ENCODE peak calls at places on chromosomes 4 and X, in five cellular contexts. Y is endodermal cell, L is LoVo, A is NCI-H1105 treated with DMSO at 0.1 percent for 48 hours, X is H7. R is an unnamed sample.

GRCh38 chr4:151781026-151781425 is 20.2 kb upstream of the GATB start:
- DNase-seq in Y (no peak), L (no peak), A (no peak), X (no peak), R (no peak)

GRCh38 chr4:39295784-39296183 is 70.4 kb downstream of the RFC1 start:
- DNase-seq in Y (no peak), L (no peak), A (no peak), X (no peak), R (no peak)

GRCh38 chrX:135112096-135112729 is 8.1 kb downstream of the ETDB start:
- DNase-seq in Y (peak), L (peak), A (peak), X (no peak), R (no peak)

GRCh38 chrX:139739138-139739537 is 31.2 kb upstream of the MCF2 start:
- DNase-seq in Y (no peak), L (no peak), A (no peak), X (no peak), R (no peak)

GRCh38 chrX:38669425-38669824 is 108.1 kb downstream of the TSPAN7 start:
- DNase-seq in Y (no peak), L (no peak), A (no peak), X (no peak), R (no peak)

GRCh38 chr4:13322681-13323101 is 161.4 kb downstream of the RAB28 start:
- DNase-seq in Y (no peak), L (no peak), A (no peak), X (no peak), R (no peak)

GRCh38 chr4:175273995-175274753 is 356.0 kb downstream of the ADAM29 start:
- DNase-seq in Y (no peak), L (no peak), A (no peak), X (no peak), R (no peak)

GRCh38 chr4:815464-816146 is 10.3 kb downstream of the CPLX1 start:
- DNase-seq in Y (no peak), L (no peak), A (no peak), X (peak), R (no peak)

GRCh38 chr4:150821641-150822040 is 193.4 kb downstream of the LRBA start:
- DNase-seq in Y (no peak), L (no peak), A (no peak), X (no peak), R (no peak)

GRCh38 chr4:145177906-145178538 is 2.4 kb downstream of the OTUD4 start:
- DNase-seq in Y (no peak), L (peak), A (no peak), X (no peak), R (no peak)

GRCh38 chr4:15951781-15952180 is 11.2 kb downstream of the FGFBP2 start:
- DNase-seq in Y (no peak), L (no peak), A (no peak), X (no peak), R (no peak)

GRCh38 chr4:71251266-71251665 is 87.6 kb upstream of the SLC4A4 start:
- DNase-seq in Y (no peak), L (no peak), A (no peak), X (no peak), R (no peak)

GRCh38 chrX:154334496-154334895 is 38.9 kb downstream of the TKTL1 start:
- DNase-seq in Y (no peak), L (no peak), A (no peak), X (peak), R (no peak)

GRCh38 chr4:26375589-26375988 is 54.8 kb downstream of the RBPJ start:
- DNase-seq in Y (no peak), L (no peak), A (no peak), X (no peak), R (no peak)

GRCh38 chr4:177483271-177483670 is 41.0 kb upstream of the AGA start:
- DNase-seq in Y (no peak), L (no peak), A (no peak), X (no peak), R (no peak)

GRCh38 chr4:56158483-56158882 is 209.7 kb downstream of the CEP135 start:
- DNase-seq in Y (no peak), L (no peak), A (no peak), X (no peak), R (peak)

GRCh38 chrX:17812763-17813162 is 48.3 kb downstream of the RAI2 start:
- DNase-seq in Y (no peak), L (no peak), A (no peak), X (peak), R (peak)

GRCh38 chrX:27675493-27675892 is 85.3 kb downstream of the DCAF8L2 start:
- DNase-seq in Y (no peak), L (peak), A (no peak), X (no peak), R (no peak)

GRCh38 chr4:169159614-169160013 is 111.1 kb downstream of the SH3RF1 start:
- DNase-seq in Y (no peak), L (no peak), A (no peak), X (no peak), R (no peak)

GRCh38 chrX:107207089-107207488 is 678 bp downstream of the DNAAF6 start:
- DNase-seq in Y (no peak), L (no peak), A (no peak), X (no peak), R (no peak)

GRCh38 chr4:167234388-167234881 is at the start of gene SPOCK3:
- DNase-seq in Y (peak), L (no peak), A (peak), X (peak), R (peak)

GRCh38 chr4:77859256-77859655 is 3.4 kb upstream of the MRPL1 start:
- DNase-seq in Y (no peak), L (no peak), A (peak), X (no peak), R (no peak)

GRCh38 chrX:130167040-130167439 is 1.4 kb upstream of the AIFM1 start:
- DNase-seq in Y (no peak), L (no peak), A (no peak), X (no peak), R (no peak)

GRCh38 chrX:21412883-21413282 is 38.7 kb downstream of the CNKSR2 start:
- DNase-seq in Y (no peak), L (no peak), A (no peak), X (no peak), R (no peak)

GRCh38 chr4:147078875-147079658 is 133.4 kb upstream of the TTC29 start:
- DNase-seq in Y (no peak), L (no peak), A (peak), X (no peak), R (no peak)

GRCh38 chrX:41789374-41789773 is 65.4 kb downstream of the GPR82 start:
- DNase-seq in Y (no peak), L (no peak), A (no peak), X (no peak), R (no peak)

GRCh38 chr4:139208404-139208945 is 31.5 kb upstream of the ELF2 start:
- DNase-seq in Y (no peak), L (no peak), A (no peak), X (no peak), R (no peak)

GRCh38 chrX:110914281-110914680 is 118.7 kb upstream of the CHRDL1 start:
- DNase-seq in Y (no peak), L (no peak), A (no peak), X (no peak), R (no peak)

GRCh38 chr4:57044279-57044678 is 65.6 kb downstream of the POLR2B start:
- DNase-seq in Y (no peak), L (no peak), A (no peak), X (no peak), R (no peak)

GRCh38 chr4:7148337-7148736 is 44.0 kb upstream of the SORCS2 start:
- DNase-seq in Y (no peak), L (no peak), A (no peak), X (peak), R (no peak)

GRCh38 chr4:41057456-41057855 is 156.9 kb downstream of the APBB2 start:
- DNase-seq in Y (no peak), L (no peak), A (no peak), X (no peak), R (no peak)

GRCh38 chr4:102213031-102213430 is 132.3 kb downstream of the SLC39A8 start:
- DNase-seq in Y (no peak), L (no peak), A (no peak), X (no peak), R (no peak)

GRCh38 chrX:55919367-55920221 is 202.0 kb downstream of the RRAGB start:
- DNase-seq in Y (peak), L (no peak), A (no peak), X (no peak), R (no peak)